ENCODE peak calls at places on chromosome 9, in four cellular contexts. U is SK-N-SH, J is dorsolateral prefrontal cortex, H is kidney. X is an unnamed sample.

GRCh38 chr9:92634712-92635605 is 35.0 kb downstream of the IPPK start:
- DNase-seq in U (peak), J (peak), H (peak), X (peak)

GRCh38 chr9:20292002-20292401 is 330.3 kb downstream of the MLLT3 start:
- DNase-seq in H (no peak), J (no peak), U (peak), X (no peak)

GRCh38 chr9:38183994-38184568 is 115.1 kb upstream of the SHB start:
- DNase-seq in U (no peak), J (no peak), H (no peak), X (no peak)

GRCh38 chr9:30673132-30673531 is 1711.3 kb upstream of the ACO1 start:
- DNase-seq in J (no peak), H (no peak), U (no peak), X (no peak)

GRCh38 chr9:120892177-120892747 is 15.3 kb upstream of the PHF19 start:
- DNase-seq in U (no peak), J (no peak), H (no peak), X (no peak)

GRCh38 chr9:109064963-109065701 is 51.8 kb upstream of the CTNNAL1 start:
- DNase-seq in U (no peak), H (no peak), J (no peak), X (no peak)

GRCh38 chr9:132955768-132956167 is 11.4 kb upstream of the TSC1 start:
- DNase-seq in H (no peak), U (no peak), J (no peak), X (no peak)

GRCh38 chr9:126945682-126946081 is 31.1 kb downstream of the RALGPS1 start:
- DNase-seq in U (no peak), J (no peak), H (no peak), X (no peak)

GRCh38 chr9:38277601-38278200 is 114.8 kb upstream of the ALDH1B1 start:
- DNase-seq in U (no peak), J (no peak), H (no peak), X (peak)

GRCh38 chr9:120729796-120730195 is 15.5 kb upstream of the MEGF9 start:
- DNase-seq in H (no peak), J (no peak), U (no peak), X (no peak)

GRCh38 chr9:22119537-22120167 is 110.5 kb upstream of the CDKN2B start:
- DNase-seq in J (no peak), U (peak), H (no peak), X (no peak)

GRCh38 chr9:80066931-80067330 is 495.2 kb downstream of the TLE4 start:
- DNase-seq in U (peak), H (no peak), J (no peak), X (no peak)

GRCh38 chr9:90855208-90856000 is 53.8 kb downstream of the SYK start:
- DNase-seq in H (no peak), U (no peak), J (peak), X (no peak)

GRCh38 chr9:77585335-77585786 is 62.8 kb downstream of the GNA14 start:
- DNase-seq in J (no peak), U (no peak), H (no peak), X (no peak)

GRCh38 chr9:37965116-37965515 is 61.2 kb upstream of the SLC25A51 start:
- DNase-seq in U (no peak), J (no peak), H (no peak), X (no peak)

GRCh38 chr9:6034954-6035353 is 19.5 kb upstream of the RANBP6 start:
- DNase-seq in U (no peak), J (peak), H (no peak), X (no peak)

GRCh38 chr9:122808141-122808540 is 8.2 kb downstream of the OR1K1 start:
- DNase-seq in H (no peak), U (no peak), J (no peak), X (no peak)

GRCh38 chr9:92278117-92278516 is 15.4 kb downstream of the IARS1 start:
- DNase-seq in H (no peak), J (no peak), U (no peak), X (no peak)

GRCh38 chr9:107227696-107228258 is 55.3 kb upstream of the RAD23B start:
- DNase-seq in U (no peak), J (no peak), H (no peak), X (no peak)

GRCh38 chr9:113309204-113309813 is 6.1 kb upstream of the RNF183 start:
- DNase-seq in U (peak), H (no peak), J (peak), X (no peak)

GRCh38 chr9:91321691-91322090 is 40.0 kb downstream of the AUH start:
- DNase-seq in J (no peak), H (no peak), U (no peak), X (no peak)

GRCh38 chr9:98539954-98540353 is 168.8 kb downstream of the GABBR2 start:
- DNase-seq in U (no peak), H (no peak), J (no peak), X (no peak)

GRCh38 chr9:4596165-4596922 is 65.8 kb upstream of the PLPP6 start:
- DNase-seq in H (no peak), J (no peak), U (no peak), X (no peak)

GRCh38 chr9:4665357-4665756 is 923 bp downstream of the SPATA6L start:
- DNase-seq in H (no peak), U (peak), J (no peak), X (no peak)

GRCh38 chr9:79574716-79575242 is 3.0 kb downstream of the TLE4 start:
- DNase-seq in U (no peak), H (no peak), J (no peak), X (no peak)

GRCh38 chr9:105127863-105128220 is 116.6 kb upstream of the SLC44A1 start:
- DNase-seq in H (no peak), J (no peak), U (no peak), X (no peak)

GRCh38 chr9:38200431-38200830 is 131.4 kb upstream of the SHB start:
- DNase-seq in U (no peak), J (peak), H (no peak), X (no peak)

GRCh38 chr9:120393386-120394057 is 186.4 kb downstream of the CDK5RAP2 start:
- DNase-seq in U (no peak), J (no peak), H (no peak), X (no peak)

GRCh38 chr9:95171596-95171995 is 145.9 kb downstream of the FANCC start:
- DNase-seq in J (no peak), H (no peak), U (no peak), X (no peak)

GRCh38 chr9:37528652-37529072 is 42.9 kb downstream of the POLR1E start:
- DNase-seq in H (no peak), U (no peak), J (no peak), X (no peak)

GRCh38 chr9:99432075-99432474 is 210.0 kb downstream of the SEC61B start:
- DNase-seq in U (no peak), J (no peak), H (no peak), X (no peak)

GRCh38 chr9:128339761-128340690 is at the start of gene SLC27A4:
- DNase-seq in H (peak), U (peak), J (peak), X (peak)
- H3K27ac ChIP-seq in H (peak), U (peak), J (peak), X (peak)

GRCh38 chr9:128208943-128209695 is 5.9 kb downstream of the DNM1 start:
- DNase-seq in H (no peak), U (no peak), J (no peak), X (no peak)
- TF ChIP-seq CTCF in H (no peak), U (no peak), J (no peak), X (no peak)

GRCh38 chr9:134396825-134397224 is 70.6 kb downstream of the RXRA start:
- DNase-seq in U (no peak), H (no peak), J (no peak), X (peak)

GRCh38 chr9:134393582-134394280 is 67.5 kb downstream of the RXRA start:
- DNase-seq in H (no peak), U (no peak), J (no peak), X (no peak)

GRCh38 chr9:134395727-134396257 is 69.5 kb downstream of the RXRA start:
- DNase-seq in U (no peak), H (no peak), J (no peak), X (no peak)

GRCh38 chr9:134396258-134396742 is 70.0 kb downstream of the RXRA start:
- DNase-seq in U (no peak), H (no peak), J (no peak), X (peak)

DNA sequence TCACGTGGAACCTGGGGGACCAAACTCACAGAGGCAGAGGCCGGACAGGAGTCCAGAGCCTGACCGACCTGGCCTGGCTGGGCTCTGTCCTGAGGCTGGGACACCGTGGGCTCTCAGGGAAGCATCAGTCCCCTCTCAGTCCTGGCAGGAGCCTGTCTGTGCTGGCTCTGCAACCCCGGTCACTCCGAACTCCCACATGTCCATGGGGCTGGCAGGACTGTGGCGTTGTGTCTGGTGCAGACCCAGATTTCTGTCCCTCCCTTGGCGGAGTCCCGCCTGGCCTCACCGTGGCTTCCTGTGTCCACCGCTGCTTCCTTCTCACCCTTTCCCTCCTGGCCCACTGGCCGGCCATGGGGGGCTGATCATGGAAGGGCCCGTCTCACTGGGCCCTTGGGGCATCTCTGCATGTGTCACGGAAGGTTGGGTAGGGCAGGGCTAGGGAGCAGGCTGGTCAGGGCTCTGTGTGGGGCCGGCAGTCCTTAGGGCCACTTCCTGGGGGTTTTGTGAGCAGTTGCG is 68.8 kb downstream of the RXRA start:
- DNase-seq in J (no peak), U (no peak), H (no peak), X (no peak)
- H3K27ac ChIP-seq in J (no peak), U (no peak), H (no peak), X (peak)

GRCh38 chr9:83219154-83219923 is 156.4 kb upstream of the RASEF start:
- DNase-seq in U (peak), J (peak), H (peak), X (peak)
- TF ChIP-seq CTCF in U (peak), J (peak), H (peak), X (no peak)

DNA sequence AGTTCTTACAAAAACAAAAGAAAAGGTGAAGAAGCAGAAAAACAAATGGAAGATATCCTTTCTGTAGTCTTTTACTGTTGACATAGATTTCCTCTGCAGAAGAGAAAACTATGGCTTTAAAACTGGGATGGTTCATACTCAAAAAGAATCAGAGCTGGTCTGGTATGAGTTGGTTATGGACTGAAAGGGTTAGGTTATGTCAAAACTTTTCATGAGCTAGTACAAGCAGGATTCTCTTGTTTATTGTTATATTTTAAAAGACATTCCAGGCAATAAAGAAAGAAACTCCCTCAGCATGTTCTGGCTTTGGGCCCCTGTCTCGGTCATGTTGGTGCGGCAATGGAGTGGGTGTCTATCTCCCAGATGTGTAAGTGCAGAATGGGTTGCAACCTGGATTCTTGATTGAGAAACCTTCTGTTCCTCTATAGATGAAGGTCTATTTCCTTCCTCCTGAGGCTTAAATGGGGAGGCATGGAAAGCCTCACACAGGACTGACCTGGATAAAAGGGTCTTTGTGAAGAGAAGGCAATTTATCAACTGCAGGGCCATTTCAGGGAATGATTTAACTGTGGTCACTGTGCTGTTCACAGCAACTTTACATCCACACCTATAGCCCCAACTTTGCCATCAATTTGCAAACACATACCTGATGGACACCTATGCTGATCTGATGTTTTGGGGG is 209.6 kb upstream of the TNC start:
- DNase-seq in U (no peak), J (no peak), H (no peak), X (no peak)
- H3K27ac ChIP-seq in U (peak), J (no peak), H (peak), X (no peak)

DNA sequence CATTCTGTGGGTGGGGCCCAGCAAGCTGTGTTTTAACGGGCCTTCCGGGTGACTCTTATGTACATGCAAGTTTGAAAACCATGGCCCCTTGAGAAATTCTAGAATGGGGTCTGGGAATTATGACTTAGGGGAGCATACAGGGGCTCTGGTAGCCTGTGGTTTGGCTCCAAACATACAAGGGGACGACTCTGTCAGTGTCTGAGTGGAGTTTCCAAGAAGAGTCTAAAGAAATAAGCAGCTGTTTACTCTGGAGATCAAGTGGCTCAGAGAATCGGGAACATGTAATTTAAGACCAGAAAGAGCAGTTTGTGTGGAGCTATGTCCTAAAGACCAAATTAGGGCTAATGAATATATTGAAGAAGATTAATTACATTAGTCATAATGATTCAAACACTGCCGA is 177.3 kb downstream of the SLC28A3 start:
- DNase-seq in H (no peak), J (no peak), U (no peak), X (no peak)
- TF ChIP-seq CTCF in H (no peak), J (no peak), U (no peak), X (no peak)

GRCh38 chr9:69465473-69465872 is 140.5 kb downstream of the ENTREP1 start:
- DNase-seq in J (no peak), U (no peak), H (no peak), X (no peak)
- H3K27ac ChIP-seq in J (no peak), U (no peak), H (no peak), X (no peak)

GRCh38 chr9:111896942-111897830 is 572 bp downstream of the UGCG start:
- DNase-seq in H (peak), U (peak), J (peak), X (peak)
- TF ChIP-seq CTCF in H (no peak), U (peak), J (no peak), X (no peak)

GRCh38 chr9:110526426-110526825 is 53.1 kb downstream of the SVEP1 start:
- DNase-seq in H (no peak), J (no peak), U (no peak), X (no peak)
- H3K27ac ChIP-seq in H (no peak), J (no peak), U (no peak), X (no peak)

DNA sequence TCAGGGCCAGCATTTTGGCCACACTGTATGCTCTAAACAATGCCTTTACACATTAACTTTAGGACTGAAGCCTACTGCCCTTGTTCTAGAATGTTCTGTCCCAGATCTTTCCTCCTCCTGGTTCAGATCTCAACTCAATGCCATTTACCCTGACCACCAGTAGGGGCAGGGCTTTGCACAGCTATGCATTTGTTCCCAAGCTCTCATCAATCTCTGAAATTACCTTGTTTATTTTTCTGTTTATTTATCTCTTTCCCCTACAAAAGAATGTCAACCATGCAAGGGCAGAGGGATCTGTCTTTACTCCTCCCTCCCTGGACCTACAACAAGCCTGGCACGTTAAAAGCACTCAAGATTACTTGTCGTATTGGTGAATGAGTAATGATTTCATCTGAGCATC is 612.9 kb downstream of the BNC2 start:
- DNase-seq in H (no peak), J (no peak), U (no peak), X (no peak)
- TF ChIP-seq CTCF in H (peak), J (no peak), U (peak), X (no peak)

X was measured in spleen.